ENCODE peak calls at places on chromosomes 1 and 21, in five cellular contexts. One of them, this sample, is unnamed.
A peak's percentile ranks its signal among the peaks of the same experiment; 100 is the strongest.

GRCh38 chr1:96028071-96028470 is 693.5 kb upstream of the PTBP2 start:
- DNase-seq in naive thymus-derived CD4-positive, alpha-beta T cell: no peak
- DNase-seq in left ventricle myocardium inferior: no peak
- DNase-seq in tibial artery: peak; percentile 46
- DNase-seq in stomach: no peak
- DNase-seq in this sample: no peak

GRCh38 chr1:219548386-219548785 is 64.5 kb downstream of the ZC3H11B start:
- DNase-seq in naive thymus-derived CD4-positive, alpha-beta T cell: no peak
- DNase-seq in stomach: no peak
- DNase-seq in left ventricle myocardium inferior: no peak
- DNase-seq in tibial artery: no peak
- DNase-seq in this sample: no peak

GRCh38 chr1:94743866-94744265 is 76.3 kb upstream of the SLC44A3 start:
- DNase-seq in tibial artery: no peak
- DNase-seq in stomach: no peak
- DNase-seq in naive thymus-derived CD4-positive, alpha-beta T cell: no peak
- DNase-seq in left ventricle myocardium inferior: no peak
- DNase-seq in this sample: no peak

GRCh38 chr1:117231748-117232373 is 21.1 kb upstream of the VTCN1 start:
- DNase-seq in stomach: peak; percentile 64
- DNase-seq in tibial artery: no peak
- DNase-seq in left ventricle myocardium inferior: no peak
- DNase-seq in naive thymus-derived CD4-positive, alpha-beta T cell: no peak
- DNase-seq in this sample: no peak

GRCh38 chr1:85584264-85584781 is 3.8 kb downstream of the CCN1 start:
- DNase-seq in naive thymus-derived CD4-positive, alpha-beta T cell: no peak
- DNase-seq in tibial artery: no peak
- DNase-seq in left ventricle myocardium inferior: no peak
- DNase-seq in stomach: no peak
- DNase-seq in this sample: no peak

GRCh38 chr1:202416641-202417040 is 68.1 kb downstream of the PPP1R12B start:
- DNase-seq in naive thymus-derived CD4-positive, alpha-beta T cell: no peak
- DNase-seq in stomach: no peak
- DNase-seq in tibial artery: no peak
- DNase-seq in left ventricle myocardium inferior: no peak
- DNase-seq in this sample: no peak

GRCh38 chr1:3012511-3013291 is 8.6 kb upstream of the ACTRT2 start:
- DNase-seq in naive thymus-derived CD4-positive, alpha-beta T cell: peak; percentile 28
- DNase-seq in tibial artery: peak; percentile 79
- DNase-seq in stomach: peak; percentile 77
- DNase-seq in left ventricle myocardium inferior: peak; percentile 48
- DNase-seq in this sample: peak; percentile 73

GRCh38 chr1:168991667-168992475 is 114.6 kb upstream of the ATP1B1 start:
- DNase-seq in tibial artery: no peak
- DNase-seq in stomach: no peak
- DNase-seq in naive thymus-derived CD4-positive, alpha-beta T cell: no peak
- DNase-seq in left ventricle myocardium inferior: no peak
- DNase-seq in this sample: no peak

GRCh38 chr1:111745670-111746613 is 6.7 kb upstream of the INKA2 start:
- DNase-seq in left ventricle myocardium inferior: no peak
- DNase-seq in stomach: no peak
- DNase-seq in tibial artery: no peak
- DNase-seq in naive thymus-derived CD4-positive, alpha-beta T cell: no peak
- DNase-seq in this sample: no peak

GRCh38 chr1:2375246-2375922 is 16.0 kb downstream of the MORN1 start:
- DNase-seq in left ventricle myocardium inferior: no peak
- DNase-seq in stomach: no peak
- DNase-seq in naive thymus-derived CD4-positive, alpha-beta T cell: no peak
- DNase-seq in tibial artery: no peak
- DNase-seq in this sample: no peak

GRCh38 chr1:165768513-165769394 is at the start of gene TMCO1:
- DNase-seq in tibial artery: peak; percentile 97
- DNase-seq in naive thymus-derived CD4-positive, alpha-beta T cell: peak; percentile 96
- DNase-seq in left ventricle myocardium inferior: peak; percentile 93
- DNase-seq in stomach: peak; percentile 95
- DNase-seq in this sample: peak; percentile 88

GRCh38 chr1:56284933-56285332 is 294.4 kb downstream of the PLPP3 start:
- DNase-seq in naive thymus-derived CD4-positive, alpha-beta T cell: no peak
- DNase-seq in stomach: no peak
- DNase-seq in tibial artery: no peak
- DNase-seq in left ventricle myocardium inferior: no peak
- DNase-seq in this sample: no peak

GRCh38 chr1:2042830-2043773 is 7.1 kb upstream of the PRKCZ start:
- DNase-seq in tibial artery: no peak
- DNase-seq in naive thymus-derived CD4-positive, alpha-beta T cell: no peak
- DNase-seq in stomach: no peak
- DNase-seq in left ventricle myocardium inferior: no peak
- DNase-seq in this sample: no peak

GRCh38 chr1:222894331-222894730 is 79.5 kb downstream of the DISP1 start:
- DNase-seq in stomach: no peak
- DNase-seq in tibial artery: no peak
- DNase-seq in left ventricle myocardium inferior: no peak
- DNase-seq in naive thymus-derived CD4-positive, alpha-beta T cell: no peak
- DNase-seq in this sample: no peak

GRCh38 chr1:29122987-29123870 is 474 bp downstream of the TMEM200B start:
- DNase-seq in tibial artery: peak; percentile 71
- DNase-seq in naive thymus-derived CD4-positive, alpha-beta T cell: peak; percentile 39
- DNase-seq in stomach: no peak
- DNase-seq in left ventricle myocardium inferior: peak; percentile 19
- DNase-seq in this sample: peak; percentile 20

GRCh38 chr21:45033791-45034555 is 40.4 kb upstream of the ADARB1 start:
- DNase-seq in naive thymus-derived CD4-positive, alpha-beta T cell: no peak
- DNase-seq in left ventricle myocardium inferior: no peak
- DNase-seq in tibial artery: peak; percentile 89
- DNase-seq in stomach: no peak
- DNase-seq in this sample: no peak

GRCh38 chr1:240235521-240236288 is 144.0 kb downstream of the FMN2 start:
- DNase-seq in naive thymus-derived CD4-positive, alpha-beta T cell: no peak
- DNase-seq in stomach: no peak
- DNase-seq in tibial artery: no peak
- DNase-seq in left ventricle myocardium inferior: no peak
- DNase-seq in this sample: no peak

GRCh38 chr21:14959343-14959742 is 105.5 kb downstream of the NRIP1 start:
- DNase-seq in left ventricle myocardium inferior: no peak
- DNase-seq in stomach: no peak
- DNase-seq in naive thymus-derived CD4-positive, alpha-beta T cell: no peak
- DNase-seq in tibial artery: no peak
- DNase-seq in this sample: no peak

GRCh38 chr21:41956926-41957729 is 3.3 kb upstream of the C2CD2 start:
- DNase-seq in tibial artery: no peak
- DNase-seq in left ventricle myocardium inferior: no peak
- DNase-seq in stomach: no peak
- DNase-seq in naive thymus-derived CD4-positive, alpha-beta T cell: no peak
- DNase-seq in this sample: no peak

GRCh38 chr1:86388228-86388627 is 7.9 kb downstream of the ODF2L start:
- DNase-seq in tibial artery: no peak
- DNase-seq in naive thymus-derived CD4-positive, alpha-beta T cell: no peak
- DNase-seq in stomach: no peak
- DNase-seq in left ventricle myocardium inferior: no peak
- DNase-seq in this sample: no peak

GRCh38 chr1:109610609-109611307 is 8.7 kb downstream of the GNAT2 start:
- DNase-seq in tibial artery: no peak
- DNase-seq in naive thymus-derived CD4-positive, alpha-beta T cell: no peak
- DNase-seq in left ventricle myocardium inferior: no peak
- DNase-seq in stomach: no peak
- DNase-seq in this sample: no peak

GRCh38 chr1:177620636-177621190 is 349.1 kb downstream of the SEC16B start:
- DNase-seq in stomach: no peak
- DNase-seq in naive thymus-derived CD4-positive, alpha-beta T cell: no peak
- DNase-seq in tibial artery: no peak
- DNase-seq in left ventricle myocardium inferior: no peak
- DNase-seq in this sample: no peak

GRCh38 chr1:76568839-76569238 is 298.4 kb upstream of the ST6GALNAC5 start:
- DNase-seq in naive thymus-derived CD4-positive, alpha-beta T cell: no peak
- DNase-seq in left ventricle myocardium inferior: no peak
- DNase-seq in tibial artery: no peak
- DNase-seq in stomach: no peak
- DNase-seq in this sample: no peak

DNA sequence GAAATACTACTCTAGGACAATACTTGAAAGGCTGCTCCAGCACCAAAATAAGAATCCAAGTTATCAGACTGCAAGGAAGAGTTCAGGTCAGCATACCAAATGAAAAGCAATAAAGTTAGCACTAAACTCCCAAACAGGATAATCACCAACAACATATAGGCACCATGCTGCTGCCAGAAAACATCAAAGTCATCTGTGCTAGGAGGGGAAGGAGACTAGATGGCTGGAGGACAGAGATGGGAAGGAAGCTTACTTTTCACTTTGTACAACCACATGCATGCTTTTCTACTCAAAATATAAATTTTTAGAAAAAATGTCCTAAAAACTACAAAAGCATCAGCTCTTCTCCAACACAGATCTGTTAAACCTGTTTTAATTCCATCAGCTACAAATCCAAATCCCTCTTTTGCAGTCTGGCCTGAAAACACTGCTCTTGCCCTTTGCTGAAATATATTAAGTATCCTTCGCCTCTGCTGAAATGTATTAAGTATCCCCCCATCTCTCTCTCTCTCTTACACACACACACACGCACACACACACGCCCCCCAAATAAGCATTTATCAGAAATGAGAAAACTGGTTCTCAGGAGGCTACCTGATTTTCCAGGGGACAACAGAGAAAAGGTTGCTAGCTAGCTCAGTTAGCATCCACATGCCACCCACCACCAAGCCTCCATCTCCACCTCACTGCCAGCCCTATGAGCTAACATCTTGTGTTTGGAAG is 1.5 kb downstream of the GATAD2B start:
- DNase-seq in tibial artery: no peak
- DNase-seq in stomach: no peak
- DNase-seq in naive thymus-derived CD4-positive, alpha-beta T cell: no peak
- DNase-seq in left ventricle myocardium inferior: no peak
- DNase-seq in this sample: no peak
- H3K4me3 ChIP-seq in tibial artery: peak overlapping the region; percentile 98
- H3K4me3 ChIP-seq in stomach: peak overlapping the region; percentile 90
- H3K4me3 ChIP-seq in naive thymus-derived CD4-positive, alpha-beta T cell: peak overlapping the region; percentile 72
- H3K4me3 ChIP-seq in left ventricle myocardium inferior: peak overlapping the region; percentile 91
- H3K4me3 ChIP-seq in this sample: peak overlapping the region; percentile 62

GRCh38 chr1:40652979-40653378 is 12.5 kb downstream of the RIMS3 start:
- DNase-seq in naive thymus-derived CD4-positive, alpha-beta T cell: no peak
- DNase-seq in left ventricle myocardium inferior: no peak
- DNase-seq in tibial artery: no peak
- DNase-seq in stomach: no peak
- DNase-seq in this sample: no peak
- H3K27ac ChIP-seq in naive thymus-derived CD4-positive, alpha-beta T cell: no peak overlapping the region
- H3K27ac ChIP-seq in left ventricle myocardium inferior: no peak overlapping the region
- H3K27ac ChIP-seq in tibial artery: no peak overlapping the region
- H3K27ac ChIP-seq in stomach: no peak overlapping the region
- H3K27ac ChIP-seq in this sample: no peak overlapping the region

GRCh38 chr1:47914952-47915676 is 82.1 kb downstream of the TRABD2B start:
- DNase-seq in tibial artery: no peak
- DNase-seq in naive thymus-derived CD4-positive, alpha-beta T cell: no peak
- DNase-seq in left ventricle myocardium inferior: no peak
- DNase-seq in stomach: no peak
- DNase-seq in this sample: no peak

GRCh38 chr1:47919113-47919833 is 77.9 kb downstream of the TRABD2B start:
- DNase-seq in left ventricle myocardium inferior: no peak
- DNase-seq in tibial artery: no peak
- DNase-seq in naive thymus-derived CD4-positive, alpha-beta T cell: no peak
- DNase-seq in stomach: no peak
- DNase-seq in this sample: no peak

GRCh38 chr1:47917696-47918095 is 79.5 kb downstream of the TRABD2B start:
- DNase-seq in naive thymus-derived CD4-positive, alpha-beta T cell: no peak
- DNase-seq in left ventricle myocardium inferior: no peak
- DNase-seq in stomach: no peak
- DNase-seq in tibial artery: no peak
- DNase-seq in this sample: no peak

GRCh38 chr1:47915677-47916353 is 81.4 kb downstream of the TRABD2B start:
- DNase-seq in stomach: no peak
- DNase-seq in tibial artery: no peak
- DNase-seq in left ventricle myocardium inferior: no peak
- DNase-seq in naive thymus-derived CD4-positive, alpha-beta T cell: no peak
- DNase-seq in this sample: no peak

DNA sequence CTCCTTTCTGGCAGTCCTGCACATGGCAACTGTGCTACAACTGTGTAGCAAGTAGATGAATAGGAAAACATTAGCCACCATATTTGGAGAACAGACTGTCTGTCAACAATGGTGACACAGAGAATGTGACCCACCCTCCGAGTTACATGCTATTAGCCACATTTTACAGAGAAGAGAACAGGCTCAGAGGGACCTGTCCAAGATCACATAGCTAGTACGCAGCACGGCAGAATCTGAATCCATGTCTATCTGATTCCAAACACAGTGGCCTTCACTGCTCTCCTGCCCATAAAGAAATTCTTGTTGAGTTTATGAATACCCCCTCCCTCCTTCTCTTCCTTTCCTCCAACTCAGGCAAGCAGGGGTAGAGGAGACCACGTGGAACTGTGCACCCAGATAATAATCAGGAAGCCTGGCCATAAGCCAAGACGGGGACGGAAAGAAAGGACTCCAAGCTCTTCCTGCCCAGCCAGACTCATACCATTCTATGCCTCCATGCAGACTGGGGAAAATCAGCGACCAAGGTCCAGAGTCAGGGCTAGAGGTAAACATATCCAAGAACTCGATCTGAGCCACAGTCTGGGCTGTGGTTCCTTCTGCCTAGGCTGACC is 78.8 kb downstream of the TRABD2B start:
- DNase-seq in naive thymus-derived CD4-positive, alpha-beta T cell: no peak
- DNase-seq in stomach: peak; percentile 63
- DNase-seq in left ventricle myocardium inferior: no peak
- DNase-seq in tibial artery: no peak
- DNase-seq in this sample: peak; percentile 16
- H3K4me3 ChIP-seq in naive thymus-derived CD4-positive, alpha-beta T cell: no peak overlapping the region
- H3K4me3 ChIP-seq in stomach: no peak overlapping the region
- H3K4me3 ChIP-seq in left ventricle myocardium inferior: no peak overlapping the region
- H3K4me3 ChIP-seq in tibial artery: no peak overlapping the region
- H3K4me3 ChIP-seq in this sample: no peak overlapping the region

GRCh38 chr1:179087665-179088064 is 5.8 kb downstream of the TOR3A start:
- DNase-seq in tibial artery: no peak
- DNase-seq in left ventricle myocardium inferior: no peak
- DNase-seq in naive thymus-derived CD4-positive, alpha-beta T cell: no peak
- DNase-seq in stomach: no peak
- DNase-seq in this sample: no peak
- H3K27ac ChIP-seq in tibial artery: no peak overlapping the region
- H3K27ac ChIP-seq in left ventricle myocardium inferior: no peak overlapping the region
- H3K27ac ChIP-seq in naive thymus-derived CD4-positive, alpha-beta T cell: no peak overlapping the region
- H3K27ac ChIP-seq in stomach: no peak overlapping the region
- H3K27ac ChIP-seq in this sample: no peak overlapping the region

This sample was measured in heart right ventricle.